ENCODE peak calls at places on chromosomes 16 and 17, in seven cellular contexts. N, I, A, D, L, B and X are unnamed samples.

GRCh38 chr17:38598536-38598935 is 7.2 kb downstream of the SRCIN1 start:
- DNase-seq in N (no peak), I (no peak), A (no peak), D (peak; percentile 27), L (no peak), B (no peak), X (no peak)

GRCh38 chr17:13885953-13886889 is 183.1 kb upstream of the COX10 start:
- DNase-seq in N (no peak), I (no peak), A (no peak), D (no peak), L (no peak), B (no peak), X (no peak)

GRCh38 chr17:17062866-17063265 is 20.6 kb downstream of the MPRIP start:
- DNase-seq in N (no peak), I (no peak), A (no peak), D (no peak), L (no peak), B (no peak), X (no peak)

GRCh38 chr16:5428932-5429331 is 331.3 kb upstream of the EEF2KMT start:
- DNase-seq in N (no peak), I (no peak), A (no peak), D (no peak), L (no peak), B (no peak), X (no peak)

GRCh38 chr16:56479469-56479868 is 28.1 kb downstream of the OGFOD1 start:
- DNase-seq in N (no peak), I (no peak), A (no peak), D (no peak), L (no peak), B (no peak), X (no peak)

GRCh38 chr16:88498576-88499208 is 45.6 kb downstream of the ZFPM1 start:
- DNase-seq in N (no peak), I (no peak), A (no peak), D (no peak), L (no peak), B (no peak), X (no peak)

GRCh38 chr17:7845359-7846062 is 9.4 kb upstream of the TMEM88 start:
- DNase-seq in N (no peak), I (no peak), A (no peak), D (no peak), L (no peak), B (no peak), X (no peak)

GRCh38 chr16:17270683-17271109 is 200.1 kb downstream of the XYLT1 start:
- DNase-seq in N (no peak), I (no peak), A (no peak), D (no peak), L (no peak), B (no peak), X (no peak)

GRCh38 chr16:67967183-67967955 is 1.1 kb downstream of the SLC12A4 start:
- DNase-seq in N (no peak), I (no peak), A (no peak), D (no peak), L (peak; percentile 69), B (no peak), X (no peak)

GRCh38 chr17:72441899-72442298 is 321.1 kb downstream of the SOX9 start:
- DNase-seq in N (no peak), I (no peak), A (no peak), D (no peak), L (no peak), B (no peak), X (no peak)

GRCh38 chr17:32158870-32159585 is 16.7 kb downstream of the RHOT1 start:
- DNase-seq in N (no peak), I (no peak), A (peak; percentile 53), D (no peak), L (no peak), B (no peak), X (no peak)

GRCh38 chr17:7562208-7562605 is 488 bp downstream of the SENP3 start:
- DNase-seq in N (no peak), I (no peak), A (no peak), D (no peak), L (peak; percentile 55), B (no peak), X (no peak)

GRCh38 chr16:81070979-81071378 is 6.1 kb downstream of the C16orf46 start:
- DNase-seq in N (no peak), I (no peak), A (no peak), D (no peak), L (no peak), B (no peak), X (no peak)

GRCh38 chr17:45020354-45021138 is 30.9 kb downstream of the DCAKD start:
- DNase-seq in N (no peak), I (no peak), A (no peak), D (no peak), L (no peak), B (peak; percentile 30), X (peak; percentile 35)